ENCODE peak calls at places on chromosomes 7 and 10, in nine cellular contexts. One of them, this sample, is unnamed.

GRCh38 chr7:141872931-141873330 is 31.6 kb upstream of the PRSS37 start:
- DNase-seq in iPS DF 19.7: no peak
- DNase-seq in SHP77: no peak
- DNase-seq in effector CD4-positive, alpha-beta T cell: no peak
- DNase-seq in Ammon's horn: no peak
- DNase-seq in astrocyte: no peak
- DNase-seq in retinal pigment epithelial cell: no peak
- DNase-seq in ACHN: no peak
- DNase-seq in neural crest cell: no peak
- DNase-seq in this sample: no peak

GRCh38 chr7:98034044-98035035 is 44.3 kb upstream of the OCM2 start:
- DNase-seq in SHP77: peak
- DNase-seq in effector CD4-positive, alpha-beta T cell: no peak
- DNase-seq in retinal pigment epithelial cell: no peak
- DNase-seq in ACHN: no peak
- DNase-seq in neural crest cell: no peak
- DNase-seq in iPS DF 19.7: no peak
- DNase-seq in astrocyte: no peak
- DNase-seq in Ammon's horn: peak
- DNase-seq in this sample: no peak

GRCh38 chr7:13279854-13280435 is 592.5 kb downstream of the ARL4A start:
- DNase-seq in neural crest cell: no peak
- DNase-seq in Ammon's horn: no peak
- DNase-seq in SHP77: peak
- DNase-seq in retinal pigment epithelial cell: no peak
- DNase-seq in iPS DF 19.7: no peak
- DNase-seq in ACHN: peak
- DNase-seq in astrocyte: no peak
- DNase-seq in effector CD4-positive, alpha-beta T cell: no peak
- DNase-seq in this sample: peak

GRCh38 chr7:100407285-100408180 is 21.0 kb downstream of the ZCWPW1 start:
- DNase-seq in effector CD4-positive, alpha-beta T cell: peak
- DNase-seq in SHP77: peak
- DNase-seq in astrocyte: peak
- DNase-seq in neural crest cell: peak
- DNase-seq in retinal pigment epithelial cell: peak
- DNase-seq in iPS DF 19.7: no peak
- DNase-seq in ACHN: peak
- DNase-seq in Ammon's horn: peak
- DNase-seq in this sample: peak

GRCh38 chr10:21625623-21626229 is 91.7 kb downstream of the MLLT10 start:
- DNase-seq in effector CD4-positive, alpha-beta T cell: no peak
- DNase-seq in SHP77: no peak
- DNase-seq in Ammon's horn: no peak
- DNase-seq in neural crest cell: no peak
- DNase-seq in retinal pigment epithelial cell: no peak
- DNase-seq in ACHN: no peak
- DNase-seq in astrocyte: no peak
- DNase-seq in iPS DF 19.7: no peak
- DNase-seq in this sample: no peak

GRCh38 chr10:22761569-22762220 is 47.3 kb upstream of the PIP4K2A start:
- DNase-seq in neural crest cell: no peak
- DNase-seq in SHP77: no peak
- DNase-seq in iPS DF 19.7: no peak
- DNase-seq in retinal pigment epithelial cell: no peak
- DNase-seq in astrocyte: no peak
- DNase-seq in effector CD4-positive, alpha-beta T cell: no peak
- DNase-seq in Ammon's horn: peak
- DNase-seq in ACHN: no peak
- DNase-seq in this sample: no peak

GRCh38 chr10:33134011-33134751 is 176.2 kb upstream of the ITGB1 start:
- DNase-seq in Ammon's horn: peak
- DNase-seq in astrocyte: peak
- DNase-seq in retinal pigment epithelial cell: peak
- DNase-seq in ACHN: peak
- DNase-seq in iPS DF 19.7: no peak
- DNase-seq in neural crest cell: no peak
- DNase-seq in SHP77: peak
- DNase-seq in effector CD4-positive, alpha-beta T cell: peak
- DNase-seq in this sample: peak

GRCh38 chr7:150957119-150958020 is 20.8 kb downstream of the KCNH2 start:
- DNase-seq in iPS DF 19.7: no peak
- DNase-seq in ACHN: no peak
- DNase-seq in SHP77: no peak
- DNase-seq in neural crest cell: no peak
- DNase-seq in effector CD4-positive, alpha-beta T cell: no peak
- DNase-seq in retinal pigment epithelial cell: no peak
- DNase-seq in astrocyte: no peak
- DNase-seq in Ammon's horn: no peak
- DNase-seq in this sample: no peak

GRCh38 chr7:97167749-97168148 is 50.3 kb downstream of the SDHAF3 start:
- DNase-seq in effector CD4-positive, alpha-beta T cell: no peak
- DNase-seq in SHP77: no peak
- DNase-seq in astrocyte: no peak
- DNase-seq in iPS DF 19.7: no peak
- DNase-seq in neural crest cell: no peak
- DNase-seq in retinal pigment epithelial cell: no peak
- DNase-seq in ACHN: no peak
- DNase-seq in Ammon's horn: no peak
- DNase-seq in this sample: no peak

GRCh38 chr10:59126992-59127391 is 49.5 kb upstream of the PHYHIPL start:
- DNase-seq in ACHN: no peak
- DNase-seq in effector CD4-positive, alpha-beta T cell: no peak
- DNase-seq in astrocyte: no peak
- DNase-seq in SHP77: no peak
- DNase-seq in retinal pigment epithelial cell: no peak
- DNase-seq in neural crest cell: no peak
- DNase-seq in Ammon's horn: no peak
- DNase-seq in iPS DF 19.7: no peak
- DNase-seq in this sample: no peak

GRCh38 chr7:96397936-96398596 is 76.2 kb upstream of the SLC25A13 start:
- DNase-seq in Ammon's horn: no peak
- DNase-seq in ACHN: no peak
- DNase-seq in iPS DF 19.7: no peak
- DNase-seq in neural crest cell: no peak
- DNase-seq in retinal pigment epithelial cell: no peak
- DNase-seq in SHP77: no peak
- DNase-seq in astrocyte: peak
- DNase-seq in effector CD4-positive, alpha-beta T cell: no peak
- DNase-seq in this sample: no peak

GRCh38 chr7:11529382-11529781 is 302.6 kb downstream of the THSD7A start:
- DNase-seq in iPS DF 19.7: no peak
- DNase-seq in Ammon's horn: no peak
- DNase-seq in effector CD4-positive, alpha-beta T cell: no peak
- DNase-seq in retinal pigment epithelial cell: no peak
- DNase-seq in SHP77: no peak
- DNase-seq in astrocyte: no peak
- DNase-seq in neural crest cell: no peak
- DNase-seq in ACHN: no peak
- DNase-seq in this sample: no peak

GRCh38 chr10:82680688-82681087 is 805.7 kb downstream of the NRG3 start:
- DNase-seq in Ammon's horn: peak
- DNase-seq in astrocyte: no peak
- DNase-seq in ACHN: no peak
- DNase-seq in SHP77: no peak
- DNase-seq in retinal pigment epithelial cell: no peak
- DNase-seq in neural crest cell: no peak
- DNase-seq in iPS DF 19.7: no peak
- DNase-seq in effector CD4-positive, alpha-beta T cell: no peak
- DNase-seq in this sample: no peak

GRCh38 chr7:114976666-114977065 is 54.8 kb downstream of the MDFIC start:
- DNase-seq in effector CD4-positive, alpha-beta T cell: no peak
- DNase-seq in retinal pigment epithelial cell: no peak
- DNase-seq in neural crest cell: no peak
- DNase-seq in iPS DF 19.7: no peak
- DNase-seq in ACHN: no peak
- DNase-seq in astrocyte: peak
- DNase-seq in Ammon's horn: no peak
- DNase-seq in SHP77: no peak
- DNase-seq in this sample: no peak

GRCh38 chr10:132634241-132634946 is 96.8 kb downstream of the INPP5A start:
- DNase-seq in effector CD4-positive, alpha-beta T cell: no peak
- DNase-seq in SHP77: no peak
- DNase-seq in Ammon's horn: no peak
- DNase-seq in iPS DF 19.7: no peak
- DNase-seq in retinal pigment epithelial cell: no peak
- DNase-seq in neural crest cell: no peak
- DNase-seq in astrocyte: no peak
- DNase-seq in ACHN: no peak
- DNase-seq in this sample: no peak

GRCh38 chr10:100519321-100520051 is at the start of gene SEC31B:
- DNase-seq in retinal pigment epithelial cell: no peak
- DNase-seq in Ammon's horn: peak
- DNase-seq in astrocyte: no peak
- DNase-seq in effector CD4-positive, alpha-beta T cell: no peak
- DNase-seq in ACHN: no peak
- DNase-seq in iPS DF 19.7: no peak
- DNase-seq in neural crest cell: peak
- DNase-seq in SHP77: peak
- DNase-seq in this sample: no peak

GRCh38 chr10:43355749-43356371 is 15.6 kb upstream of the FXYD4 start:
- DNase-seq in Ammon's horn: no peak
- DNase-seq in neural crest cell: no peak
- DNase-seq in iPS DF 19.7: no peak
- DNase-seq in retinal pigment epithelial cell: no peak
- DNase-seq in SHP77: no peak
- DNase-seq in astrocyte: peak
- DNase-seq in effector CD4-positive, alpha-beta T cell: no peak
- DNase-seq in ACHN: peak
- DNase-seq in this sample: peak

GRCh38 chr7:64320547-64321495 is 7.1 kb downstream of the ZNF736 start:
- DNase-seq in Ammon's horn: no peak
- DNase-seq in SHP77: no peak
- DNase-seq in ACHN: no peak
- DNase-seq in effector CD4-positive, alpha-beta T cell: no peak
- DNase-seq in astrocyte: no peak
- DNase-seq in neural crest cell: no peak
- DNase-seq in iPS DF 19.7: no peak
- DNase-seq in retinal pigment epithelial cell: no peak
- DNase-seq in this sample: no peak

GRCh38 chr7:20200965-20201364 is 16.2 kb downstream of the MACC1 start:
- DNase-seq in iPS DF 19.7: no peak
- DNase-seq in ACHN: no peak
- DNase-seq in effector CD4-positive, alpha-beta T cell: no peak
- DNase-seq in Ammon's horn: no peak
- DNase-seq in neural crest cell: no peak
- DNase-seq in SHP77: no peak
- DNase-seq in retinal pigment epithelial cell: no peak
- DNase-seq in astrocyte: no peak
- DNase-seq in this sample: no peak

GRCh38 chr7:155918720-155919399 is 106.6 kb upstream of the SHH start:
- DNase-seq in ACHN: peak
- DNase-seq in neural crest cell: no peak
- DNase-seq in SHP77: no peak
- DNase-seq in iPS DF 19.7: no peak
- DNase-seq in Ammon's horn: no peak
- DNase-seq in retinal pigment epithelial cell: peak
- DNase-seq in effector CD4-positive, alpha-beta T cell: no peak
- DNase-seq in astrocyte: peak
- DNase-seq in this sample: peak

GRCh38 chr7:57215423-57215822 is 83.2 kb upstream of the ZNF479 start:
- DNase-seq in effector CD4-positive, alpha-beta T cell: no peak
- DNase-seq in astrocyte: no peak
- DNase-seq in iPS DF 19.7: no peak
- DNase-seq in SHP77: no peak
- DNase-seq in retinal pigment epithelial cell: no peak
- DNase-seq in ACHN: no peak
- DNase-seq in neural crest cell: no peak
- DNase-seq in Ammon's horn: no peak
- DNase-seq in this sample: no peak

GRCh38 chr7:116400526-116400925 is 99.0 kb upstream of the CAV2 start:
- DNase-seq in SHP77: no peak
- DNase-seq in iPS DF 19.7: no peak
- DNase-seq in ACHN: no peak
- DNase-seq in retinal pigment epithelial cell: no peak
- DNase-seq in astrocyte: peak
- DNase-seq in neural crest cell: no peak
- DNase-seq in effector CD4-positive, alpha-beta T cell: no peak
- DNase-seq in Ammon's horn: no peak
- DNase-seq in this sample: no peak

GRCh38 chr10:104230490-104230889 is 1.7 kb downstream of the CFAP43 start:
- DNase-seq in retinal pigment epithelial cell: no peak
- DNase-seq in iPS DF 19.7: no peak
- DNase-seq in effector CD4-positive, alpha-beta T cell: no peak
- DNase-seq in Ammon's horn: no peak
- DNase-seq in neural crest cell: no peak
- DNase-seq in ACHN: no peak
- DNase-seq in SHP77: no peak
- DNase-seq in astrocyte: no peak
- DNase-seq in this sample: no peak

GRCh38 chr10:48926764-48927163 is 12.9 kb downstream of the LRRC18 start:
- DNase-seq in Ammon's horn: no peak
- DNase-seq in effector CD4-positive, alpha-beta T cell: no peak
- DNase-seq in SHP77: no peak
- DNase-seq in iPS DF 19.7: no peak
- DNase-seq in ACHN: no peak
- DNase-seq in astrocyte: no peak
- DNase-seq in neural crest cell: no peak
- DNase-seq in retinal pigment epithelial cell: no peak
- DNase-seq in this sample: no peak

GRCh38 chr7:11461999-11462398 is 370.0 kb downstream of the THSD7A start:
- DNase-seq in Ammon's horn: no peak
- DNase-seq in iPS DF 19.7: no peak
- DNase-seq in effector CD4-positive, alpha-beta T cell: no peak
- DNase-seq in neural crest cell: no peak
- DNase-seq in ACHN: no peak
- DNase-seq in retinal pigment epithelial cell: no peak
- DNase-seq in astrocyte: no peak
- DNase-seq in SHP77: no peak
- DNase-seq in this sample: no peak

GRCh38 chr7:92841192-92841591 is 4.8 kb upstream of the CDK6 start:
- DNase-seq in effector CD4-positive, alpha-beta T cell: no peak
- DNase-seq in retinal pigment epithelial cell: no peak
- DNase-seq in ACHN: no peak
- DNase-seq in astrocyte: no peak
- DNase-seq in iPS DF 19.7: no peak
- DNase-seq in neural crest cell: no peak
- DNase-seq in SHP77: no peak
- DNase-seq in Ammon's horn: no peak
- DNase-seq in this sample: no peak

GRCh38 chr10:131824371-131825149 is 76.2 kb upstream of the PPP2R2D start:
- DNase-seq in effector CD4-positive, alpha-beta T cell: no peak
- DNase-seq in SHP77: no peak
- DNase-seq in neural crest cell: no peak
- DNase-seq in Ammon's horn: no peak
- DNase-seq in iPS DF 19.7: no peak
- DNase-seq in astrocyte: no peak
- DNase-seq in retinal pigment epithelial cell: no peak
- DNase-seq in ACHN: no peak
- DNase-seq in this sample: no peak

GRCh38 chr10:49558194-49558593 is 19.3 kb upstream of the ERCC6 start:
- DNase-seq in retinal pigment epithelial cell: no peak
- DNase-seq in iPS DF 19.7: no peak
- DNase-seq in SHP77: no peak
- DNase-seq in ACHN: no peak
- DNase-seq in astrocyte: no peak
- DNase-seq in neural crest cell: no peak
- DNase-seq in Ammon's horn: no peak
- DNase-seq in effector CD4-positive, alpha-beta T cell: no peak
- DNase-seq in this sample: no peak

GRCh38 chr10:48940958-48941357 is 1.3 kb upstream of the LRRC18 start:
- DNase-seq in effector CD4-positive, alpha-beta T cell: no peak
- DNase-seq in astrocyte: no peak
- DNase-seq in SHP77: no peak
- DNase-seq in retinal pigment epithelial cell: no peak
- DNase-seq in ACHN: no peak
- DNase-seq in iPS DF 19.7: no peak
- DNase-seq in neural crest cell: no peak
- DNase-seq in Ammon's horn: no peak
- DNase-seq in this sample: no peak

GRCh38 chr10:14761372-14761771 is 13.3 kb downstream of the FAM107B start:
- DNase-seq in effector CD4-positive, alpha-beta T cell: no peak
- DNase-seq in ACHN: no peak
- DNase-seq in iPS DF 19.7: no peak
- DNase-seq in astrocyte: no peak
- DNase-seq in Ammon's horn: no peak
- DNase-seq in SHP77: no peak
- DNase-seq in neural crest cell: no peak
- DNase-seq in retinal pigment epithelial cell: no peak
- DNase-seq in this sample: no peak

GRCh38 chr10:133173860-133174523 is 14.0 kb downstream of the KNDC1 start:
- DNase-seq in astrocyte: no peak
- DNase-seq in retinal pigment epithelial cell: no peak
- DNase-seq in Ammon's horn: no peak
- DNase-seq in iPS DF 19.7: no peak
- DNase-seq in effector CD4-positive, alpha-beta T cell: no peak
- DNase-seq in SHP77: no peak
- DNase-seq in ACHN: no peak
- DNase-seq in neural crest cell: no peak
- DNase-seq in this sample: no peak

This sample was measured in HT-29.